ENCODE peak calls at places on chromosomes 2 and 18, in four cellular contexts. X, U, N and W are unnamed samples.

GRCh38 chr2:35347561-35347960 is 1008.0 kb upstream of the CRIM1 start:
- DNase-seq in N (no peak), X (no peak), U (no peak), W (no peak)

GRCh38 chr2:238816296-238816695 is 31.6 kb upstream of the TWIST2 start:
- DNase-seq in N (no peak), X (no peak), U (no peak), W (no peak)

GRCh38 chr18:44474596-44474995 is 206.1 kb upstream of the SETBP1 start:
- DNase-seq in N (no peak), X (no peak), U (no peak), W (no peak)

GRCh38 chr2:73877071-73877802 is 15.6 kb upstream of the ACTG2 start:
- DNase-seq in N (no peak), U (no peak), X (no peak), W (no peak)

GRCh38 chr2:16900405-16901025 is 234.9 kb upstream of the CYRIA start:
- DNase-seq in N (peak), U (no peak), X (peak), W (no peak)

GRCh38 chr18:61039251-61039650 is 294.0 kb upstream of the CDH20 start:
- DNase-seq in U (no peak), X (no peak), N (no peak), W (no peak)

GRCh38 chr2:177796644-177797415 is 275.7 kb downstream of the PDE11A start:
- DNase-seq in U (no peak), X (no peak), N (no peak), W (no peak)

GRCh38 chr18:65751145-65752085 is 603 bp downstream of the CDH7 start:
- DNase-seq in N (peak), X (no peak), U (no peak), W (no peak)